ENCODE peak calls at places on chromosome 10, in six cellular contexts. One of them, this sample, is unnamed.

GRCh38 chr10:14481752-14482151 is 151.0 kb upstream of the FRMD4A start:
- DNase-seq in epithelial cell of esophagus: no peak
- DNase-seq in HT1080: peak; percentile 39
- DNase-seq in posterior cingulate gyrus: peak; percentile 92
- DNase-seq in NCI-H526: no peak
- DNase-seq in Peyer's patch: no peak
- DNase-seq in this sample: no peak

GRCh38 chr10:945778-946177 is 14.3 kb upstream of the LARP4B start:
- DNase-seq in HT1080: no peak
- DNase-seq in epithelial cell of esophagus: no peak
- DNase-seq in NCI-H526: no peak
- DNase-seq in Peyer's patch: no peak
- DNase-seq in posterior cingulate gyrus: no peak
- DNase-seq in this sample: no peak

GRCh38 chr10:86388119-86388704 is 21.6 kb upstream of the GRID1 start:
- DNase-seq in epithelial cell of esophagus: no peak
- DNase-seq in Peyer's patch: no peak
- DNase-seq in HT1080: no peak
- DNase-seq in posterior cingulate gyrus: peak; percentile 85
- DNase-seq in NCI-H526: no peak
- DNase-seq in this sample: no peak

GRCh38 chr10:99834410-99834809 is 52.0 kb downstream of the ABCC2 start:
- DNase-seq in HT1080: peak; percentile 95
- DNase-seq in posterior cingulate gyrus: no peak
- DNase-seq in Peyer's patch: no peak
- DNase-seq in NCI-H526: no peak
- DNase-seq in epithelial cell of esophagus: peak; percentile 98
- DNase-seq in this sample: no peak

GRCh38 chr10:77264107-77264506 is 373.5 kb downstream of the KCNMA1 start:
- DNase-seq in HT1080: peak; percentile 83
- DNase-seq in epithelial cell of esophagus: no peak
- DNase-seq in NCI-H526: no peak
- DNase-seq in posterior cingulate gyrus: no peak
- DNase-seq in Peyer's patch: no peak
- DNase-seq in this sample: no peak

GRCh38 chr10:14056545-14057332 is 274.0 kb downstream of the FRMD4A start:
- DNase-seq in epithelial cell of esophagus: peak; percentile 39
- DNase-seq in posterior cingulate gyrus: no peak
- DNase-seq in NCI-H526: no peak
- DNase-seq in Peyer's patch: no peak
- DNase-seq in HT1080: no peak
- DNase-seq in this sample: no peak

GRCh38 chr10:14801693-14802092 is 27.0 kb upstream of the FAM107B start:
- DNase-seq in epithelial cell of esophagus: no peak
- DNase-seq in HT1080: no peak
- DNase-seq in Peyer's patch: no peak
- DNase-seq in posterior cingulate gyrus: no peak
- DNase-seq in NCI-H526: no peak
- DNase-seq in this sample: no peak

GRCh38 chr10:18681366-18681765 is 22.1 kb downstream of the ARL5B start:
- DNase-seq in posterior cingulate gyrus: no peak
- DNase-seq in Peyer's patch: no peak
- DNase-seq in epithelial cell of esophagus: peak; percentile 51
- DNase-seq in HT1080: no peak
- DNase-seq in NCI-H526: no peak
- DNase-seq in this sample: no peak

GRCh38 chr10:47062801-47063200 is 151.6 kb downstream of the PTPN20 start:
- DNase-seq in epithelial cell of esophagus: no peak
- DNase-seq in posterior cingulate gyrus: no peak
- DNase-seq in Peyer's patch: no peak
- DNase-seq in HT1080: no peak
- DNase-seq in NCI-H526: no peak
- DNase-seq in this sample: no peak

GRCh38 chr10:31929260-31929985 is 792 bp upstream of the ARHGAP12 start:
- DNase-seq in Peyer's patch: peak; percentile 84
- DNase-seq in NCI-H526: peak; percentile 47
- DNase-seq in epithelial cell of esophagus: peak; percentile 30
- DNase-seq in HT1080: peak; percentile 39
- DNase-seq in posterior cingulate gyrus: peak; percentile 85
- DNase-seq in this sample: peak; percentile 77

GRCh38 chr10:100775346-100775745 is 30.0 kb downstream of the PAX2 start:
- DNase-seq in epithelial cell of esophagus: no peak
- DNase-seq in HT1080: peak; percentile 7
- DNase-seq in NCI-H526: no peak
- DNase-seq in Peyer's patch: no peak
- DNase-seq in posterior cingulate gyrus: peak; percentile 55
- DNase-seq in this sample: no peak

GRCh38 chr10:26357203-26357602 is 80.9 kb upstream of the APBB1IP start:
- DNase-seq in Peyer's patch: no peak
- DNase-seq in NCI-H526: no peak
- DNase-seq in epithelial cell of esophagus: no peak
- DNase-seq in posterior cingulate gyrus: no peak
- DNase-seq in HT1080: peak; percentile 4
- DNase-seq in this sample: no peak

GRCh38 chr10:18312385-18313145 is 172.3 kb downstream of the CACNB2 start:
- DNase-seq in posterior cingulate gyrus: no peak
- DNase-seq in HT1080: peak; percentile 48
- DNase-seq in NCI-H526: peak; percentile 35
- DNase-seq in Peyer's patch: no peak
- DNase-seq in epithelial cell of esophagus: peak; percentile 27
- DNase-seq in this sample: no peak

GRCh38 chr10:97103682-97104081 is 82.1 kb downstream of the SLIT1 start:
- DNase-seq in HT1080: no peak
- DNase-seq in posterior cingulate gyrus: no peak
- DNase-seq in epithelial cell of esophagus: no peak
- DNase-seq in NCI-H526: no peak
- DNase-seq in Peyer's patch: no peak
- DNase-seq in this sample: no peak

GRCh38 chr10:28722065-28722803 is 44.9 kb downstream of the BAMBI start:
- DNase-seq in posterior cingulate gyrus: peak; percentile 95
- DNase-seq in NCI-H526: peak; percentile 25
- DNase-seq in epithelial cell of esophagus: peak; percentile 17
- DNase-seq in Peyer's patch: no peak
- DNase-seq in HT1080: no peak
- DNase-seq in this sample: no peak

GRCh38 chr10:26703974-26704373 is 6.5 kb downstream of the PDSS1 start:
- DNase-seq in Peyer's patch: no peak
- DNase-seq in NCI-H526: no peak
- DNase-seq in epithelial cell of esophagus: no peak
- DNase-seq in posterior cingulate gyrus: no peak
- DNase-seq in HT1080: no peak
- DNase-seq in this sample: no peak

GRCh38 chr10:76509501-76509900 is 1078.1 kb downstream of the LRMDA start:
- DNase-seq in HT1080: no peak
- DNase-seq in epithelial cell of esophagus: no peak
- DNase-seq in NCI-H526: no peak
- DNase-seq in posterior cingulate gyrus: no peak
- DNase-seq in Peyer's patch: no peak
- DNase-seq in this sample: no peak

GRCh38 chr10:102086196-102086595 is 21.0 kb downstream of the HPS6 start:
- DNase-seq in NCI-H526: no peak
- DNase-seq in posterior cingulate gyrus: no peak
- DNase-seq in Peyer's patch: no peak
- DNase-seq in HT1080: no peak
- DNase-seq in epithelial cell of esophagus: no peak
- DNase-seq in this sample: no peak

GRCh38 chr10:102629661-102630614 is 14.3 kb upstream of the TRIM8 start:
- DNase-seq in Peyer's patch: no peak
- DNase-seq in NCI-H526: no peak
- DNase-seq in HT1080: peak; percentile 98
- DNase-seq in epithelial cell of esophagus: peak; percentile 58
- DNase-seq in posterior cingulate gyrus: peak; percentile 82
- DNase-seq in this sample: no peak

GRCh38 chr10:24360286-24361127 is 151.6 kb downstream of the KIAA1217 start:
- DNase-seq in posterior cingulate gyrus: peak; percentile 92
- DNase-seq in HT1080: peak; percentile 60
- DNase-seq in Peyer's patch: peak; percentile 62
- DNase-seq in NCI-H526: peak; percentile 79
- DNase-seq in epithelial cell of esophagus: peak; percentile 79
- DNase-seq in this sample: peak; percentile 60

GRCh38 chr10:110010076-110011069 is 2.6 kb downstream of the ADD3 start:
- DNase-seq in Peyer's patch: no peak
- DNase-seq in epithelial cell of esophagus: no peak
- DNase-seq in NCI-H526: no peak
- DNase-seq in HT1080: peak; percentile 36
- DNase-seq in posterior cingulate gyrus: no peak
- DNase-seq in this sample: no peak

GRCh38 chr10:29377333-29377961 is 88.6 kb downstream of the LYZL1 start:
- DNase-seq in Peyer's patch: no peak
- DNase-seq in NCI-H526: no peak
- DNase-seq in epithelial cell of esophagus: peak; percentile 38
- DNase-seq in HT1080: peak; percentile 25
- DNase-seq in posterior cingulate gyrus: no peak
- DNase-seq in this sample: no peak

GRCh38 chr10:33665512-33665911 is 331.0 kb upstream of the NRP1 start:
- DNase-seq in Peyer's patch: no peak
- DNase-seq in NCI-H526: no peak
- DNase-seq in epithelial cell of esophagus: peak; percentile 82
- DNase-seq in posterior cingulate gyrus: no peak
- DNase-seq in HT1080: no peak
- DNase-seq in this sample: no peak

This sample was measured in left colon.